ENCODE peak calls at places on chromosome 11, in five cellular contexts. Q is dorsolateral prefrontal cortex, B is Peyer's patch, I is heart left ventricle, K is aorta. R is an unnamed sample.

GRCh38 chr11:58524232-58525036 is 16.5 kb upstream of the OR5B21 start:
- DNase-seq in Q (peak; percentile 55), B (peak; percentile 58), I (peak; percentile 51), K (peak; percentile 83), R (no peak)

GRCh38 chr11:66624450-66624849 is 8.0 kb downstream of the RBM14 start:
- DNase-seq in Q (no peak), B (no peak), I (no peak), K (no peak), R (no peak)

GRCh38 chr11:1676254-1676740 is 20.7 kb upstream of the KRTAP5-6 start:
- DNase-seq in Q (no peak), B (no peak), I (no peak), K (no peak), R (no peak)

GRCh38 chr11:65206441-65206841 is 24.7 kb downstream of the CAPN1 start:
- DNase-seq in Q (peak; percentile 16), B (no peak), I (no peak), K (no peak), R (no peak)

GRCh38 chr11:118608268-118609214 is 1.1 kb downstream of the PHLDB1 start:
- DNase-seq in Q (no peak), B (peak; percentile 76), I (peak; percentile 72), K (peak; percentile 96), R (peak; percentile 85)

GRCh38 chr11:46302866-46303265 is 25.4 kb downstream of the CREB3L1 start:
- DNase-seq in Q (no peak), B (no peak), I (no peak), K (no peak), R (no peak)

GRCh38 chr11:92826136-92826535 is 143.3 kb upstream of the MTNR1B start:
- DNase-seq in Q (no peak), B (no peak), I (no peak), K (no peak), R (no peak)

GRCh38 chr11:45156201-45156600 is 9.8 kb downstream of the PRDM11 start:
- DNase-seq in Q (no peak), B (no peak), I (no peak), K (peak; percentile 41), R (no peak)

GRCh38 chr11:118768715-118769114 is 22.2 kb downstream of the DDX6 start:
- DNase-seq in Q (no peak), B (no peak), I (no peak), K (no peak), R (no peak)

GRCh38 chr11:30585067-30585891 is 874 bp downstream of the MPPED2 start:
- DNase-seq in Q (peak; percentile 48), B (peak; percentile 46), I (peak; percentile 35), K (peak; percentile 82), R (peak; percentile 64)

GRCh38 chr11:72234920-72235319 is 9.1 kb downstream of the PHOX2A start:
- DNase-seq in Q (no peak), B (no peak), I (no peak), K (no peak), R (peak; percentile 61)

GRCh38 chr11:93849751-93850584 is 450 bp downstream of the VSTM5 start:
- DNase-seq in Q (peak; percentile 37), B (peak; percentile 79), I (peak; percentile 15), K (peak; percentile 79), R (no peak)

GRCh38 chr11:13896990-13897353 is 65.6 kb upstream of the SPON1 start:
- DNase-seq in Q (no peak), B (no peak), I (no peak), K (no peak), R (no peak)

GRCh38 chr11:13897606-13898276 is 64.8 kb upstream of the SPON1 start:
- DNase-seq in Q (no peak), B (no peak), I (no peak), K (no peak), R (no peak)

GRCh38 chr11:13891911-13892310 is 70.6 kb upstream of the SPON1 start:
- DNase-seq in Q (no peak), B (no peak), I (no peak), K (no peak), R (no peak)

GRCh38 chr11:13896175-13896989 is 66.1 kb upstream of the SPON1 start:
- DNase-seq in Q (no peak), B (no peak), I (no peak), K (no peak), R (peak; percentile 86)
- H3K27me3 ChIP-seq in Q (peaks cover 6% of the 10 kb centered on the region), B (no peaks in the 10 kb centered on the region), I (no peaks in the 10 kb centered on the region), K (no peaks in the 10 kb centered on the region), R (no peaks in the 10 kb centered on the region)

DNA sequence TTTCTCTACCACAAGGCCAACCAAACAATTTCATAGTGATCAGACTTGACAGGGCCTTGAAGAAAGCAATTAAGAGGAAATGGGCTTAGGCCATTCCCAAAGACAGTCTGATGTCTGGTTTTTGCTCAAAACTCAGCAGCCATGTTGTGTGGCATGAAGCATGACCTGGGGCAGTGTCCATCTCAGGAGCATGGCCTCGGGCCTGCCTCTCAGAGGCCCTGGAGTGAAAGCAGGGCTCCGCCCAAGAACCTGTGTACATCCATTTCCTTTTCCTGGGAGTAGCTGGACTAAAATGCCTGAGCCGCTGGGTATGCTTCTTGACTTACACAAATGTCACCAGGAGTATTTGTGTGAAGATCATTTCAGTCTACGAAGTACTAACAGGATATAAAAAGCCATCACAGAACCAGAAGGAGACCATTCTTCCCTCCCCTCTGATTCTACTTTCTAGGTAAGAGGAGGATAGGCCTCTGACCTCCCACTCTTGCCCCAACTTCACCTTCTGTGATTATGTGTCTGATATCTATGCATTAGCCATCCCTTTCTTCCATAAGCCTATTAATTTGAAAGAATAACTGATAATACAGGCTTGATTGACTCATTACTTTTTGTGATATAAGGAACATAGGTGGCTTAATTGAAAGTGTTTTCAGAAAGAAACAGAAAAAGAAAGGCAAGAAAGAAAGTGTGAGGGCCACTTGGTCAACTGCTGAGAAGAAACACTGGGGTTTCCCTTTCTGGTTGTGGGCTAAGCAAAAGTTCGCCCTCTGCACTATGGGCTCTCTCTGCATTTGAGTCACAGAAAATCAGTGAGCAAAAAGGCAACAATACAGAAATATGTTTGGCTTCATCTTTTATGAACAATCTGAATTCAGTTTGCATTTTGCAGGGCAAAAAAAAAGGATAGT is 188.5 kb upstream of the MTMR2 start:
- DNase-seq in Q (no peak), B (no peak), I (no peak), K (no peak), R (no peak)
- H3K4me3 ChIP-seq in Q (no peak overlapping the region), B (no peak overlapping the region), I (no peak overlapping the region), K (no peak overlapping the region), R (no peak overlapping the region)

DNA sequence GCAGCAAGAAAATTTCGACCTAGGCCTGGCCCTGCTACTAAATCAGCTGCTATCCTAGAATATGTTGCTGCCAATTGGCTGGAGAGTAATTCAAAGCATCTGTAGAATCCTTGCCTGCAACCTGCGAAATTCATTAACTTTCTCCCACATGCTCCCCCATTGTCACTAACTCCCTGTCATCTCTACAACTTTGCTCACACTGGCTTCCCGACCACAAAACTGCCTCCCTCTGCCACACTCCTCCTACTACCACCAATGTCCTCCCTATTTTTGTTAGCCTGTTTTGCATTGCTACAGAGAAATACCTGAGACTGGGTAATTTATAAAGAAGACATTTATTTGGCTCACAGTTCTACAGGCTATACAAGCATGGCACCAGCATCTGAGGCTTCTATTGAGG is 570.6 kb downstream of the INSC start:
- DNase-seq in Q (no peak), B (no peak), I (no peak), K (no peak), R (no peak)
- H3K27ac ChIP-seq in Q (no peak overlapping the region), B (no peak overlapping the region), I (no peak overlapping the region), K (no peak overlapping the region), R (no peak overlapping the region)

DNA sequence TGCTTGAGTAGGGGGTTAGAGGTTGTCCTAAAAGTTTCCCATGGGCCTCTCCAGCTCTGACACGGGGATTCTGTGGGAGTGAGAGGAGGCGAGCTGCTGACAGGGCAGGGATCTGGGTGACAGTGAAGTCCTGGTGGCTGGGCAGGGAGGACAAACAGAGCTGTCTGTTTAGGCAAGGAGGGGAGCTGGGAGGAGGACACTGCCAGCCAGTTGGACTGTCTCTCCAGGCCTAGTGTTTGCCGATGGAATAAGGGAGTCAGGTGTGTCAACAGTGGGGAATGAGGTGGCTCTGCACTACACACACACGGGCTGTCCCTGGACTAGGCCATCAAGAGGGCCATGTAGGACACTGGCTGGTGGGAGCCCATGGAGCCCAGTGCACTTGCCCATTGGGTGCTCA is 20.6 kb upstream of the SYT7 start:
- DNase-seq in Q (no peak), B (no peak), I (no peak), K (no peak), R (no peak)
- H3K27me3 ChIP-seq in Q (peaks cover 15% of the 10 kb centered on the region), B (no peaks in the 10 kb centered on the region), I (no peaks in the 10 kb centered on the region), K (no peaks in the 10 kb centered on the region), R (no peaks in the 10 kb centered on the region)

GRCh38 chr11:116981216-116981887 is 116.9 kb downstream of the SIK3 start:
- DNase-seq in Q (no peak), B (no peak), I (no peak), K (no peak), R (no peak)

GRCh38 chr11:116984589-116984988 is 113.6 kb downstream of the SIK3 start:
- DNase-seq in Q (no peak), B (no peak), I (no peak), K (no peak), R (no peak)

GRCh38 chr11:116980136-116980793 is 118.0 kb downstream of the SIK3 start:
- DNase-seq in Q (no peak), B (no peak), I (no peak), K (no peak), R (no peak)

GRCh38 chr11:116986521-116987105 is 111.6 kb downstream of the SIK3 start:
- DNase-seq in Q (no peak), B (no peak), I (no peak), K (no peak), R (no peak)

GRCh38 chr11:116984186-116984585 is 114.0 kb downstream of the SIK3 start:
- DNase-seq in Q (no peak), B (no peak), I (no peak), K (no peak), R (no peak)
- H3K4me3 ChIP-seq in Q (no peak overlapping the region), B (no peak overlapping the region), I (no peak overlapping the region), K (no peak overlapping the region), R (no peak overlapping the region)

DNA sequence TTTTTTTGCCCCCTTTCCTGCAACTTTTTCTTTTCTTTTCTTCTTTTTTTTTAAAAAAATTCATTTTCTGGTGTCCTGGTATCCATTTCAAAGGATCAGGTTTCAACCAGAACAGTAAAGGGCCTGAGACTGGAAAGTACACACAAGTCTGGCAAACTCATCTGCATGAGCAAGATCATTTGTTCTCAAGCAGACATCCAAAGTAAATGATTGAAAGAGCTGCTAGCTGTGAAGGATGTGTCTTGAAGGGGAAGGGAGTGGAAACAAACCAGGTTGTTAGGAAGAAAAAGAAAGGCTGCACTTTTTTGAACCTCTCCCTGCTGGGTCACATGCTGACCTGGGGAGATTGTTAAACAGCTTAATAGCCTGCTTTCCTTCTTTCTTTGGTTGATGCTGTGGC is 5.3 kb downstream of the YAP1 start:
- DNase-seq in Q (no peak), B (no peak), I (no peak), K (no peak), R (no peak)
- H3K27ac ChIP-seq in Q (no peak overlapping the region), B (peak overlapping the region; percentile 23), I (no peak overlapping the region), K (no peak overlapping the region), R (peak overlapping the region; percentile 0)